ENCODE peak calls at places on chromosome 9, in four cellular contexts. S is mesendoderm, H is thoracic aorta, Z is astrocyte. A is an unnamed sample. For H3K4me1, the result is how much of the 10 kb centered on the place peaks cover.

GRCh38 chr9:127534931-127535330 is 77.1 kb upstream of the STXBP1 start:
- DNase-seq in S (no peak), H (no peak), Z (no peak), A (no peak)

GRCh38 chr9:119234636-119235035 is 134.6 kb downstream of the BRINP1 start:
- DNase-seq in S (no peak), H (no peak), Z (no peak), A (no peak)

GRCh38 chr9:2874001-2874750 is 30.3 kb upstream of the PUM3 start:
- DNase-seq in S (no peak), H (no peak), Z (peak), A (peak)

GRCh38 chr9:91412895-91413294 is 10.7 kb downstream of the NFIL3 start:
- DNase-seq in S (no peak), H (no peak), Z (no peak), A (no peak)

GRCh38 chr9:89470239-89470638 is 27.7 kb downstream of the SEMA4D start:
- DNase-seq in S (no peak), H (no peak), Z (no peak), A (no peak)

GRCh38 chr9:37229882-37230482 is 109.6 kb downstream of the ZCCHC7 start:
- DNase-seq in S (no peak), H (no peak), Z (peak), A (peak)

GRCh38 chr9:127159949-127160610 is 37.6 kb upstream of the ANGPTL2 start:
- DNase-seq in S (no peak), H (no peak), Z (no peak), A (no peak)

GRCh38 chr9:125889122-125889523 is 141.9 kb downstream of the PBX3 start:
- DNase-seq in S (no peak), H (no peak), Z (peak), A (peak)

GRCh38 chr9:33905137-33905536 is 88.2 kb downstream of the UBE2R2 start:
- DNase-seq in S (no peak), H (no peak), Z (no peak), A (no peak)
- H3K4me1 ChIP-seq in S (under half), H (under half), Z (under half), A (under half)

DNA sequence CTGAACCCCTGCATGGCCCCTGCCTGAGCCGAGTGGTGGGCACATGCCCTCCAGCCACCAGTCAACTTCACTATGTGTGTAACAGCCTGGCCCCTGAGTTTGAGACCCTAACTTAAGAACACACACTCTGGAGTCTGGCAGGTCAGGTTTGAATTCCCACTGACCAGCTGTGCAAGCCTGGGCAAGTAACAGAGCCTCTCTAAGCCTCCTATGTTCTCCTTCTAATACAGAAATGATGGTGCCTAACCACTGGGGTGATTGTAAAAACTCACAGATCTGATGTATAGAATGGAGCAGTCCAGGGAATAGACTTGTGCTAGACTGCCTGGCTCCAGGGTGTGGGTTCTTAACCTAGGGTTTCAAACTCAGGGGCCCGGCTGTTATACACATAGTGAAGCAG is 16.7 kb upstream of the AKNA start:
- DNase-seq in S (no peak), H (no peak), Z (no peak), A (no peak)
- H3K27ac ChIP-seq in S (no peak), H (no peak), Z (no peak), A (no peak)

GRCh38 chr9:110130211-110130610 is 77.7 kb downstream of the C9orf152 start:
- DNase-seq in S (no peak), H (no peak), Z (no peak), A (no peak)

GRCh38 chr9:110129460-110129859 is 78.5 kb downstream of the C9orf152 start:
- DNase-seq in S (no peak), H (no peak), Z (no peak), A (no peak)

GRCh38 chr9:110133059-110133458 is 74.9 kb downstream of the C9orf152 start:
- DNase-seq in S (peak), H (no peak), Z (no peak), A (no peak)

GRCh38 chr9:110130791-110131416 is 77.1 kb downstream of the C9orf152 start:
- DNase-seq in S (peak), H (no peak), Z (no peak), A (no peak)

DNA sequence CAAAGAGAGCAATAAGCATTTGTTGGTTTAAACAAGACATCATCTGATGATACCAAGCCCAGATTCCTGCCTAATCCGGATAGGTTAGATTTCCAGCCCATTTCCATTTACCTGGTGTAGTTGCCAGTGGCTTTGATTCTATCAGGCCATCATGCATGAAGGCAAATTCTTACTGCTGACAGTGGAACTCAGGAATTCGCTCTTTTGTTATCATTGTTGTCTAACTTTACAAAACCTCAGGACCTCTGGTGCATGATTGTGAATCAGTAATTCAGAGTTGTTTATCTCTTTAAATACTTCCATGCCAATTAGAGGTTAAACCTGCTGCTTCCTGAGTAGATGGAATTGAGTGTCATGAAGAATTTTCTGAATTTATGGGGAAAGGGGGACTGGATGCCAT is 76.5 kb downstream of the C9orf152 start:
- DNase-seq in S (peak), H (no peak), Z (peak), A (no peak)
- H3K4me1 ChIP-seq in S (under half), H (half or more), Z (half or more), A (half or more)

GRCh38 chr9:105912157-105912867 is 218.0 kb downstream of the TMEM38B start:
- DNase-seq in S (no peak), H (no peak), Z (no peak), A (no peak)
- H3K27ac ChIP-seq in S (peak), H (no peak), Z (no peak), A (no peak)

A was measured in fibroblast of lung.